ENCODE peak calls at places on chromosome 16, in five cellular contexts. F is GM06990; E is AG09319; G is transverse colon; R is CD8-positive, alpha-beta T cell. P is an unnamed sample.

GRCh38 chr16:56697456-56698155 is 15.3 kb downstream of the MT1X start:
- DNase-seq in R (no peak), G (no peak), E (no peak), F (no peak), P (no peak)

GRCh38 chr16:27511657-27512056 is 38.1 kb downstream of the GTF3C1 start:
- DNase-seq in R (no peak), F (no peak), E (no peak), G (no peak), P (no peak)

GRCh38 chr16:57578521-57579360 is 36.3 kb downstream of the ADGRG5 start:
- DNase-seq in R (no peak), G (no peak), E (no peak), F (no peak), P (no peak)

GRCh38 chr16:50272687-50273381 is 6.5 kb downstream of the ADCY7 start:
- DNase-seq in G (no peak), R (no peak), E (no peak), F (no peak), P (no peak)

GRCh38 chr16:55367301-55367745 is 43.3 kb downstream of the IRX6 start:
- DNase-seq in G (no peak), F (no peak), R (no peak), E (no peak), P (no peak)

GRCh38 chr16:78291642-78292041 is 192.2 kb downstream of the WWOX start:
- DNase-seq in R (no peak), F (no peak), G (no peak), E (no peak), P (no peak)

GRCh38 chr16:59905628-59906027 is 1171.5 kb upstream of the GOT2 start:
- DNase-seq in E (peak), R (no peak), G (no peak), F (no peak), P (no peak)

GRCh38 chr16:1779741-1780676 is 2.4 kb downstream of the SPSB3 start:
- DNase-seq in G (peak), F (peak), R (no peak), E (no peak), P (no peak)

DNA sequence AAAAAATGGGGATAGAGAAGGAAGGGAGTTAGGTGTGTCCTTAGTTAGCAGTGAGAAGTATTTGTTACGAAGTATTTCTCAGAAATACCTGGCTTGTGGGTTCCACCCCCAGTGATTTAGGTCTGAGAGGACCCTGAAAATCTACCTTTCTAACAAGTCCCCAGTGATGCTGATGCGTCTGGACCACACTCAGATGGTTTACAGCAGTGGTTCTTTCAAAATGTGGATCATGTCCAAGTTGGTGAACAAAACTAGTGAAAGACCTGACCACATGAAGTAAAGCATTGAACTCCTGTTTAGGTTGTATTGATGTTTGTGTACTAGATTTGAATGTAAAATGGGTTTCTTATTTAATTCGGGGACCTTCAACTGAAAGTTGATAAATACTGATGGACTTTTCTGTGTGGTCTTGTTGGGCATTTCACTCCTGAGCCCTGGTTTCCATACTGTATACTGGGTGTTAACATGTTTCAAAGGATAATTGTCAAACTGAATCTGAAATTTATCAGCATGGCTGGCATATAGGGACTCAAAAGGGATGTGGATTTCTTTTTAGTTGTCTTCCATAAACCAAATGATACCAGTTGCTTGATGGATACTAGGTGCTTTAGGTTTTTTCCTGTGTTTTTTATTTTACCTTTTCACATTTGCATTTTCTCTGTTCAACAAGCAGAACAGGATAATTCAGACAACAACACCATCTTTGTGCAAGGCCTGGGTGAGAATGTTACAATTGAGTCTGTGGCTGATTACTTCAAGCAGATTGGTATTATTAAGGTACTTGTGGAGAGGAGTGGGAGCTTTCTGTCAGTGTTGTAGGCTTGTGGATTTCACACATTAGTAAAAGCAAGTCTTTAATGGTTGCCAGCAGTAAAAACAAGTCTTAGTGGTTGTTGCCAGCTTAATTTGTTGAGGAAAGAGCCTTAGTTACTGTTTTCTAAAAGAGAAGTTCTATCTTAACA is 8.8 kb downstream of the FUS start:
- DNase-seq in E (no peak), G (no peak), R (no peak), F (no peak), P (no peak)
- TF ChIP-seq CTCF in E (no peak), G (no peak), R (no peak), F (no peak), P (no peak)

GRCh38 chr16:81832801-81833547 is 53.9 kb downstream of the PLCG2 start:
- DNase-seq in F (no peak), E (no peak), G (no peak), R (no peak), P (peak)

GRCh38 chr16:81830845-81831600 is 51.9 kb downstream of the PLCG2 start:
- DNase-seq in E (no peak), F (no peak), G (no peak), R (no peak), P (peak)

GRCh38 chr16:81834868-81835267 is 55.8 kb downstream of the PLCG2 start:
- DNase-seq in G (no peak), F (no peak), R (no peak), E (no peak), P (no peak)

GRCh38 chr16:81833751-81834150 is 54.7 kb downstream of the PLCG2 start:
- DNase-seq in G (no peak), E (no peak), R (no peak), F (no peak), P (no peak)

GRCh38 chr16:81831722-81832126 is 52.6 kb downstream of the PLCG2 start:
- DNase-seq in E (no peak), G (peak), R (peak), F (peak), P (peak)
- TF ChIP-seq CTCF in E (no peak), G (peak), R (no peak), F (peak), P (peak)

GRCh38 chr16:68310441-68311315 is at the start of the genes PRMT7 and SLC7A6OS:
- DNase-seq in E (peak), G (peak), R (peak), F (peak), P (peak)
- TF ChIP-seq CTCF in E (peak), G (peak), R (peak), F (no peak), P (no peak)

DNA sequence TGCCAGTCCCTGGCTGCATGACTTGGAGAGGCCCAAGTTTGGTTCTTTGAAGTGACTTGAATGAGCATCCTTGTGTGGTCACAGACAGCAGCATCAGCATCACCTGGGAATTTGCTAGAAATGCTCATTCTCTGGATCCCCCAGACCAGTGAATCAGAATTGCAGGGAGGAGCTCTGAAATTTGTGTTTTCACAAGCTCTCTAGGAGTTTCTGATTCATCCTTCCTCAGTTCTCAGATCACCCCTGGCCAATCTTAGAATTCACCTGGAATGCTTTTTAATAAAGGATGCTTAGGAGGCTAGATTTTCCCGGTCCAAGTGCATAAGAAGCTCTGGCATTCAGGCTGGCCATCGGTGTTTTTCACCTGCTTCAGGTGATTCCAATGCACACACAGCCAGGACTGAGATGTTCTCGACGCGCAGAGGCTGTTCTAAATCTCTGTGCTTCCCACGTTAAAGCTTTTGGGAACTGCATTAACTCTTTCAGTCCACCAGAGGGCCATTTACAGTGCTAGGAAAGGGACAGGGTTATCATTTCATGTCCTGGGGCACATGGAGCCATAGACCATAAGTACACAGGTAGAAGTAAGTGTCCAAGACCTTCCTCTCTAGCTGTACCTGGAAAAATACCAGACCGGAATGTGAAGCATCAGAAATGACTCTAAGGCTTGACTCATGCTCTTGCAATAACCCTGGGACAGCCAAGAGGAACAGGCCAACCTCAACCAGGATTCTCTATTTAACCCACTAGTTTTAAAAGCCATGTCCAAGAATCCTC is 85.7 kb upstream of the XYLT1 start:
- DNase-seq in E (no peak), G (no peak), F (no peak), R (no peak), P (peak)
- TF ChIP-seq CTCF in E (peak), G (peak), F (peak), R (no peak), P (peak)

DNA sequence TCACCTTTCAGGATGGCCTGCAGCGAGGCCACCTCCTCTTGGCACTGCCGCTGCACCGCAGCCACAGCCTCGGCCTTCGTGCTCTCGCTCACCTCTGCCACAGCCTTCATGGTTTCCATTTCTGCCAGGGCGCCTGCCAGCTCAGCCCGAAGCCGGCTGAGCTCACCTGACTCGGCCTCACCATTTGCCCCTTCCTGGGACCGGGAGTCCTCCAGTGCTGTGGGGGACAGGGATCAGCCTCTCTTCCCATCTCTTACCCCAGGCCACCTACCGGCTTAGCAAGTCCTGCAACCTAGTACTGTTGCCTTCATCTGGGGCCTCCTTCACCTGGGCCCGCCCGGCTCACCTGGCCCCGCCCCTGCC is 658 bp downstream of the RABEP2 start:
- DNase-seq in G (peak), F (peak), E (no peak), R (no peak), P (no peak)
- TF ChIP-seq CTCF in G (peak), F (peak), E (no peak), R (no peak), P (no peak)

P was measured in GM12865.